ENCODE peak calls at places on chromosome 4, in ten cellular contexts. K is keratinocyte; X is endodermal cell; V is A549; U is right cardiac atrium; Y is transverse colon; O is H1; T is CD8-positive, alpha-beta T cell; A is RWPE2; R is DND-41. D is an unnamed sample. For H3K9me3, the result is how much of the 10 kb centered on the place peaks cover.

GRCh38 chr4:73661646-73662119 is 41.4 kb upstream of the RASSF6 start:
- DNase-seq in U (no peak), R (no peak), Y (no peak), V (no peak), O (no peak), X (no peak), A (peak), T (no peak), K (peak), D (no peak)

GRCh38 chr4:173367946-173368345 is 2.8 kb upstream of the SAP30 start:
- DNase-seq in T (no peak), O (no peak), K (no peak), A (no peak), V (no peak), R (no peak), U (no peak), X (no peak), Y (no peak), D (no peak)

GRCh38 chr4:111323496-111323895 is 700.6 kb upstream of the PITX2 start:
- DNase-seq in V (no peak), O (no peak), T (no peak), Y (no peak), X (no peak), U (no peak), R (no peak), K (no peak), A (no peak), D (no peak)

GRCh38 chr4:152149734-152150133 is 386.2 kb downstream of the FBXW7 start:
- DNase-seq in A (no peak), Y (no peak), O (no peak), T (no peak), U (no peak), X (no peak), V (no peak), R (peak), K (no peak), D (no peak)

GRCh38 chr4:186946682-186947294 is 223.1 kb upstream of the FAT1 start:
- DNase-seq in X (peak), K (no peak), V (peak), A (no peak), O (peak), R (no peak), Y (peak), U (peak), T (no peak), D (no peak)

GRCh38 chr4:130849985-130850632 is 1754.2 kb downstream of the C4orf33 start:
- DNase-seq in U (no peak), X (no peak), R (no peak), Y (peak), O (no peak), K (no peak), V (no peak), T (no peak), A (no peak), D (no peak)

GRCh38 chr4:15958562-15958961 is 4.4 kb downstream of the FGFBP2 start:
- DNase-seq in A (no peak), T (no peak), O (no peak), U (no peak), X (peak), R (no peak), Y (no peak), K (no peak), V (no peak), D (no peak)

GRCh38 chr4:139900964-139901376 is 235.4 kb downstream of the MGST2 start:
- DNase-seq in T (no peak), A (no peak), Y (no peak), O (no peak), X (no peak), U (no peak), R (no peak), K (no peak), V (no peak), D (no peak)

GRCh38 chr4:57581200-57581599 is 471.0 kb upstream of the IGFBP7 start:
- DNase-seq in A (no peak), K (no peak), Y (no peak), T (no peak), V (no peak), O (no peak), U (no peak), R (no peak), X (no peak), D (no peak)

GRCh38 chr4:1777822-1778641 is 15.1 kb upstream of the FGFR3 start:
- DNase-seq in Y (no peak), T (no peak), R (no peak), X (peak), A (peak), U (peak), V (peak), K (peak), O (peak), D (no peak)

GRCh38 chr4:82801910-82802521 is 3.4 kb upstream of the SCD5 start:
- DNase-seq in Y (no peak), A (no peak), V (no peak), K (no peak), U (no peak), X (no peak), T (no peak), R (no peak), O (no peak), D (no peak)

GRCh38 chr4:73693816-73694215 is 46.6 kb upstream of the CXCL8 start:
- DNase-seq in X (no peak), V (no peak), A (no peak), Y (no peak), K (no peak), R (no peak), T (no peak), O (no peak), U (no peak), D (no peak)

GRCh38 chr4:23894021-23894420 is 4.2 kb upstream of the PPARGC1A start:
- DNase-seq in O (no peak), X (no peak), T (no peak), Y (no peak), V (no peak), R (no peak), K (no peak), U (no peak), A (no peak), D (no peak)

GRCh38 chr4:147801820-147802219 is 69.9 kb downstream of the ARHGAP10 start:
- DNase-seq in Y (no peak), O (no peak), T (no peak), K (no peak), A (no peak), V (no peak), R (no peak), U (no peak), X (no peak), D (no peak)

GRCh38 chr4:168891086-168891485 is 119.0 kb downstream of the CBR4 start:
- DNase-seq in A (no peak), K (no peak), O (no peak), Y (no peak), U (no peak), R (no peak), T (no peak), X (no peak), V (no peak), D (no peak)

GRCh38 chr4:10093801-10094552 is 22.6 kb downstream of the WDR1 start:
- DNase-seq in Y (no peak), A (no peak), K (no peak), T (no peak), X (no peak), O (no peak), V (no peak), U (peak), R (peak), D (no peak)

GRCh38 chr4:79467246-79467932 is 59.4 kb upstream of the GK2 start:
- DNase-seq in A (no peak), X (no peak), K (no peak), T (no peak), V (no peak), U (no peak), Y (no peak), O (no peak), R (no peak), D (no peak)

GRCh38 chr4:63049726-63050125 is 1359.5 kb downstream of the TECRL start:
- DNase-seq in O (no peak), U (no peak), R (no peak), A (no peak), X (no peak), T (no peak), V (no peak), Y (no peak), K (no peak), D (no peak)

GRCh38 chr4:129998436-129999150 is 902.6 kb downstream of the C4orf33 start:
- DNase-seq in Y (no peak), O (no peak), T (no peak), U (no peak), A (no peak), R (no peak), X (no peak), K (no peak), V (no peak), D (no peak)

GRCh38 chr4:40908702-40909362 is 159.1 kb downstream of the NSUN7 start:
- DNase-seq in A (peak), O (peak), U (peak), Y (peak), T (peak), X (peak), R (peak), K (peak), V (peak), D (peak)

GRCh38 chr4:82517043-82517442 is 44.7 kb downstream of the TMEM150C start:
- DNase-seq in R (no peak), T (no peak), Y (no peak), V (no peak), K (no peak), A (no peak), O (no peak), U (no peak), X (no peak), D (no peak)

GRCh38 chr4:69995526-69996016 is at the start of gene STATH:
- DNase-seq in R (no peak), U (no peak), T (no peak), A (no peak), X (no peak), V (no peak), O (no peak), K (no peak), Y (no peak), D (no peak)

GRCh38 chr4:167903291-167903721 is 189.0 kb upstream of the ANXA10 start:
- DNase-seq in V (peak), T (no peak), X (no peak), K (no peak), O (no peak), Y (no peak), R (no peak), A (no peak), U (no peak), D (no peak)

GRCh38 chr4:151091047-151091446 is 8.4 kb upstream of the RPS3A start:
- DNase-seq in O (no peak), V (no peak), U (no peak), Y (no peak), T (no peak), K (no peak), X (no peak), R (no peak), A (no peak), D (no peak)

GRCh38 chr4:69096810-69097209 is 536 bp downstream of the UGT2B7 start:
- DNase-seq in T (no peak), R (no peak), K (no peak), V (no peak), O (no peak), X (no peak), U (no peak), Y (no peak), A (no peak), D (no peak)

GRCh38 chr4:168550071-168550766 is 53.4 kb downstream of the PALLD start:
- DNase-seq in U (no peak), R (no peak), O (no peak), K (no peak), X (no peak), Y (no peak), T (no peak), V (no peak), A (no peak), D (no peak)

GRCh38 chr4:114879916-114880315 is 233.5 kb downstream of the NDST4 start:
- DNase-seq in O (no peak), R (no peak), U (no peak), A (no peak), V (no peak), K (no peak), T (no peak), Y (no peak), X (no peak), D (no peak)

GRCh38 chr4:180923476-180923875 is 1319.7 kb upstream of the TENM3 start:
- DNase-seq in K (no peak), R (no peak), U (no peak), Y (no peak), V (no peak), A (no peak), O (no peak), T (no peak), X (no peak), D (no peak)

GRCh38 chr4:2337131-2337723 is 75.3 kb upstream of the MXD4 start:
- DNase-seq in X (peak), A (no peak), T (peak), U (no peak), O (no peak), Y (no peak), R (no peak), V (no peak), K (no peak), D (no peak)

GRCh38 chr4:88522702-88523324 is 763 bp downstream of the PYURF start:
- DNase-seq in Y (peak), R (peak), A (no peak), V (peak), U (peak), T (peak), X (peak), O (no peak), K (no peak), D (peak)

GRCh38 chr4:10180927-10181744 is 64.5 kb upstream of the WDR1 start:
- DNase-seq in U (no peak), Y (no peak), R (peak), T (no peak), K (no peak), O (no peak), A (no peak), X (no peak), V (no peak), D (no peak)

GRCh38 chr4:71209161-71209560 is 129.7 kb upstream of the SLC4A4 start:
- DNase-seq in K (no peak), A (no peak), U (no peak), R (no peak), T (no peak), V (peak), O (no peak), Y (no peak), X (no peak), D (no peak)

DNA sequence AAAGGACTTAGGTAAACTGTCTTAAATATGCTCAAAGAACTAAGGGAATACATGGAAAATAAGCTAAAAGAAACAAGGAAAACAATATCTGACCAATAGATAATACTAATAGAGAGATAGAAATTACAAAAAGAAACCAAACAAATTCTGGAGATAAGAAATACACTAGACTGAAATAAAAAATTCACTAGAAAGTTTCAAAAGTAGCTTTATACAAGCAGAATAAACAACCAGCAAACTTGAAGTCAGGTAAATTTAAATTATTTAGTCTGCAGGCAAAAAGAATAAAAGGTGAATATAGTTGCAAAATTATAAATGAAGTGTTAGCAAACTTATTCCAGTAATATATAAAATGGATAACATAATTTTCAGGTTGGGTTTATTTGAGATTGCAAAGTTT is 760.9 kb upstream of the INTU start:
- DNase-seq in U (no peak), Y (no peak), T (no peak), A (no peak), V (no peak), O (no peak), K (no peak), X (no peak), R (no peak), D (no peak)
- H3K9me3 ChIP-seq in U (under half), Y (under half), T (under half), A (under half), V (under half), O (under half), K (under half), X (under half), R (under half), D (under half)

GRCh38 chr4:54229631-54230478 is 762 bp downstream of the PDGFRA start:
- DNase-seq in V (no peak), O (no peak), T (no peak), X (peak), A (peak), Y (no peak), K (no peak), R (no peak), U (peak), D (no peak)
- H3K27ac ChIP-seq in V (peak), O (no peak), T (no peak), X (no peak), A (no peak), Y (peak), K (no peak), R (no peak), U (peak), D (peak)

DNA sequence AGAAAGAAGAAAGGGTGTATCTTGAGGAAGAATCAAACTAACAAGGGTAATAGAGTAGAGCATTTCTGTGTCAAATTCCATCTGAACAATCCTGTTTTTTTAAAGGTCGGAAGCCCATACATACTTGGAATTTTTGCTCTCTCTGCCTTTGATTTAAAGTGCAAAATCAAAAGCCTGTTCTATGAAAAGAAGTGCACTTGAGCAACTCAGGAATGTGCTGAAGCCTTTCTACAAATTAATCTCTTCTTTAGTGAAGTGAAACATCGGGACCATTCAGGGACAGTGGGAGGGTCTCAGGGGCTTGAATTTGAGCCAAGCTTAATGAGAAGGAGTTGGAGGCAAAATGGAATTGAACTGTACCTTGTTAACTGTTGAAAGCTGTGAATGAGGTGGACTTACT is 1008.5 kb upstream of the LCORL start:
- DNase-seq in U (no peak), Y (no peak), X (no peak), O (no peak), K (no peak), R (no peak), T (no peak), A (no peak), V (no peak), D (no peak)
- H3K9me3 ChIP-seq in U (under half), Y (under half), X (under half), O (under half), K (under half), R (under half), T (under half), A (under half), V (under half), D (under half)

GRCh38 chr4:76704133-76704881 is 193.6 kb downstream of the SOWAHB start:
- DNase-seq in K (peak), U (no peak), X (no peak), Y (peak), A (peak), R (no peak), T (no peak), V (no peak), O (no peak), D (no peak)
- H3K27ac ChIP-seq in K (peak), U (peak), X (peak), Y (peak), A (peak), R (no peak), T (no peak), V (peak), O (no peak), D (peak)

GRCh38 chr4:141469392-141469791 is 167.0 kb upstream of the IL15 start:
- DNase-seq in Y (no peak), T (no peak), O (no peak), X (no peak), U (no peak), R (no peak), K (no peak), V (no peak), A (no peak), D (no peak)
- H3K9me3 ChIP-seq in Y (under half), T (under half), O (under half), X (under half), U (under half), R (under half), K (under half), V (under half), A (under half), D (under half)

DNA sequence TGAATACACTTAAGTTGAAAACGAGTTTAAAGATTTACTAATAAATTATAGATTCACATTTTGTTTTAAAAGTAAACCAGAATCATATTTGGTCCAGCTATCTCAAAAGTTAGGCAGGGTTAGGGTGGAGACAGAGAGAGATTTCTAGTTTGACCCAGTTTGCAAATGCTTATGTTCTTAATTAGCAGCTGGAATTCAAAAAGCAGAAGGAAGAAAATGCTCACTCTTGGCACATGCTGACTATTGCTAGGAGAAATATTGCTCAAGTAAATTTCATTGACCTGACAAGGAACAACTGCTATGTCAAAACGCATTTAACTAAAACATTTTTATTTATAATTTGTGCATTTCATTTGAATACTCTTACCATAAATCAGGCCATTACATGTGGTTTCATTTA is 131.9 kb downstream of the GLRA3 start:
- DNase-seq in K (no peak), R (no peak), U (no peak), A (no peak), T (no peak), V (no peak), O (no peak), X (no peak), Y (no peak), D (no peak)
- H3K27ac ChIP-seq in K (no peak), R (no peak), U (no peak), A (no peak), T (no peak), V (no peak), O (no peak), X (no peak), Y (no peak), D (peak)

GRCh38 chr4:158042591-158043030 is 130.2 kb downstream of the GASK1B start:
- DNase-seq in T (no peak), V (no peak), R (no peak), U (no peak), X (no peak), K (no peak), Y (no peak), A (no peak), O (no peak), D (no peak)

GRCh38 chr4:158046345-158046744 is 126.5 kb downstream of the GASK1B start:
- DNase-seq in A (no peak), R (no peak), V (no peak), O (no peak), T (no peak), Y (no peak), U (no peak), K (no peak), X (no peak), D (no peak)

GRCh38 chr4:158038718-158039117 is 134.1 kb downstream of the GASK1B start:
- DNase-seq in T (no peak), Y (no peak), A (no peak), V (no peak), K (no peak), U (no peak), X (no peak), O (no peak), R (no peak), D (no peak)

DNA sequence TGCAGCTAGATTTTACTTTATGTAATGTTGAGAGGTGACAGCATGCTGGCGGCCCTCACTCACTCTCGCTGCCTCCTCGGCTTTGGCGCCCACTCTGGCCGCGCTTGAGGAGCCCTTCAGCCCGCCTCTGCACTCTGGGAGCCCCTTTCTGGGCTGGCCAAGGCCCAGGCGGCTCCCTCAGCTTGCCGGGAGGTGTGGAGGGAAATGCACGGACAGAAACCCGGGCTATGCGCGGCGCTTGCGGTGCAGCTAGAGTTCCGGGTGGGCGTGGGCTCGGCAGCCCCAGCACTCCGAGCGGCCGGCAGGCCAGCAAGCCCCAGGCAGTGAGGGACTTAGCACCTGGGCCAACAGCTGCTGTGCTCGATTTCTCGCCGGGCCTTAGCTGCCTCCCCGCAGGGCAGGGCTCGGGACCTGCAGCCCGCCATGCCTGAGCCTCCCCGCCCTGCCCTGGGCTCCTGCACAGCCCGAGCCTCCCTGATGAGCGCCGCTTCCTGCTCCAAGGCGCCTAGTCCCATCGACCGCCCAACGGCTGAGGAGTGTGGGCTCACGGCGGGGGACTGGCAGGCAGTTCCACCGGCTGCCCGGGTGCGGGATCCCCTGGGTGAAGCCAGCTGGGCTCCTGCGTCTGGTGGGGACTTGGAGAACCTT is 128.7 kb downstream of the GASK1B start:
- DNase-seq in Y (no peak), X (no peak), O (no peak), A (peak), V (no peak), R (no peak), T (no peak), U (peak), K (no peak), D (no peak)
- H3K9me3 ChIP-seq in Y (under half), X (under half), O (under half), A (under half), V (under half), R (under half), T (under half), U (under half), K (under half), D (under half)

DNA sequence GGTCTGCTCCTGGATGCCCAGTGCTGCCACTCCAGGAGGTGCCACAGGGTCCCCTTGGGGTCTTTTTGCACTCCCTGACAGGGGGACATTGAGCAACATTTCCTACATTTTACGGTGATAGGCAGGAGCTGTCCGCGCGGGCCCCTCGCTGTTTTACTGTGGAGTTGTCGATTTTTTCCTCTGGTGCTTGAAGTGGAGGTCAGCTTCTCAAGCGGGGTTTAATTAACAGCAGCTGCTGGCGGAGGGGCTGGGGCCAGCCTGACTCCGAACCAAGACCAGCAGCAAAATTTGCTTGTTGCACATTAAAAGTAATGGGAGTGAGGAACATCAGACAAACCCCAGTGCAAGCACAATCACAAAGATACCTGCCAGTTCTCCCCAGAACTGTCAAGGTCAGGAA is 13.2 kb upstream of the SH3TC1 start:
- DNase-seq in O (no peak), V (no peak), T (no peak), X (no peak), A (no peak), R (no peak), Y (no peak), K (no peak), U (peak), D (no peak)
- H3K27ac ChIP-seq in O (no peak), V (peak), T (no peak), X (no peak), A (peak), R (no peak), Y (no peak), K (peak), U (no peak), D (no peak)